ENCODE peak calls at places on chromosomes 6 and 20, in ten cellular contexts. B is GM12865; L is NCI-H1694 treated with DMSO at 0.1 percent for 48 hours; Q is IMR-90; H is GM10248; M is naive thymus-derived CD8-positive, alpha-beta T cell; I is foreskin keratinocyte; A is uterus; D is RWPE2; C is naive B cell. N is an unnamed sample.

GRCh38 chr6:15876406-15876805 is 213.6 kb upstream of the DTNBP1 start:
- DNase-seq in B (peak), L (no peak), Q (no peak), H (peak), M (no peak), I (peak), A (no peak), D (no peak), C (no peak), N (no peak)

GRCh38 chr6:134795001-134795400 is 154.9 kb downstream of the ALDH8A1 start:
- DNase-seq in B (no peak), L (no peak), Q (no peak), H (no peak), M (no peak), I (no peak), A (no peak), D (no peak), C (no peak), N (no peak)

GRCh38 chr6:137560184-137560563 is 66.0 kb upstream of the OLIG3 start:
- DNase-seq in B (no peak), L (no peak), Q (no peak), H (no peak), M (no peak), I (no peak), A (no peak), D (no peak), C (no peak), N (no peak)

GRCh38 chr20:59082077-59082740 is 39.6 kb upstream of the PRELID3B start:
- DNase-seq in B (peak), L (no peak), Q (peak), H (no peak), M (peak), I (peak), A (no peak), D (no peak), C (peak), N (peak)

GRCh38 chr20:17358854-17359253 is 132.0 kb downstream of the PCSK2 start:
- DNase-seq in B (no peak), L (no peak), Q (no peak), H (no peak), M (no peak), I (no peak), A (no peak), D (no peak), C (no peak), N (no peak)

GRCh38 chr6:41039060-41039998 is at the start of gene UNC5CL:
- DNase-seq in B (peak), L (no peak), Q (no peak), H (peak), M (peak), I (peak), A (no peak), D (no peak), C (peak), N (peak)

GRCh38 chr20:62794007-62794724 is 2.1 kb upstream of the MRGBP start:
- DNase-seq in B (peak), L (peak), Q (peak), H (peak), M (peak), I (peak), A (peak), D (peak), C (peak), N (peak)

GRCh38 chr20:49982346-49983122 is at the start of gene SNAI1:
- DNase-seq in B (peak), L (peak), Q (peak), H (peak), M (peak), I (no peak), A (peak), D (peak), C (peak), N (peak)

GRCh38 chr6:6856538-6857523 is 250.9 kb upstream of the RREB1 start:
- DNase-seq in B (peak), L (no peak), Q (peak), H (peak), M (peak), I (peak), A (peak), D (peak), C (peak), N (peak)

GRCh38 chr6:56891754-56892153 is 63.2 kb upstream of the BEND6 start:
- DNase-seq in B (peak), L (no peak), Q (peak), H (no peak), M (no peak), I (no peak), A (no peak), D (no peak), C (no peak), N (no peak)

GRCh38 chr6:87391334-87391733 is 16.4 kb upstream of the CFAP206 start:
- DNase-seq in B (peak), L (no peak), Q (peak), H (peak), M (no peak), I (peak), A (no peak), D (no peak), C (no peak), N (peak)

GRCh38 chr20:21303872-21304586 is 898 bp downstream of the XRN2 start:
- DNase-seq in B (no peak), L (no peak), Q (peak), H (no peak), M (no peak), I (no peak), A (no peak), D (no peak), C (peak), N (no peak)

GRCh38 chr20:41716436-41716835 is 98.3 kb upstream of the CHD6 start:
- DNase-seq in B (no peak), L (no peak), Q (peak), H (no peak), M (no peak), I (no peak), A (no peak), D (no peak), C (no peak), N (no peak)

GRCh38 chr6:159042003-159042823 is 2.6 kb downstream of the TAGAP start:
- DNase-seq in B (peak), L (peak), Q (peak), H (peak), M (peak), I (peak), A (peak), D (no peak), C (peak), N (peak)

GRCh38 chr6:4008324-4009047 is 70.5 kb downstream of the FAM217A start:
- DNase-seq in B (peak), L (peak), Q (peak), H (peak), M (peak), I (peak), A (no peak), D (no peak), C (peak), N (peak)

GRCh38 chr20:36102809-36103596 is 51.5 kb upstream of the EPB41L1 start:
- DNase-seq in B (no peak), L (no peak), Q (no peak), H (no peak), M (no peak), I (no peak), A (no peak), D (no peak), C (no peak), N (no peak)